ENCODE peak calls at places on chromosome 1, in ten cellular contexts. K is NCI-H2081, N is amniotic stem cell, P is GM20000, G is hypothalamus, S is endodermal cell, C is RWPE1, V is naive B cell, Q is lower lobe of right lung, U is fibroblast of villous mesenchyme. D is an unnamed sample.

GRCh38 chr1:216310776-216311175 is 112.5 kb downstream of the USH2A start:
- DNase-seq in K (peak), N (no peak), P (peak), G (no peak), S (peak), C (peak), V (no peak), Q (no peak), U (peak), D (peak)

GRCh38 chr1:103025858-103026409 is 82.4 kb downstream of the COL11A1 start:
- DNase-seq in K (no peak), N (no peak), P (no peak), G (no peak), S (no peak), C (no peak), V (no peak), Q (no peak), U (no peak), D (peak)

GRCh38 chr1:198699167-198700015 is 60.6 kb downstream of the PTPRC start:
- DNase-seq in K (peak), N (no peak), P (peak), G (no peak), S (peak), C (peak), V (no peak), Q (peak), U (peak), D (peak)

GRCh38 chr1:109789771-109790170 is 26.0 kb upstream of the EPS8L3 start:
- DNase-seq in K (no peak), N (no peak), P (no peak), G (no peak), S (no peak), C (no peak), V (no peak), Q (peak), U (no peak), D (no peak)

GRCh38 chr1:208500379-208500778 is 256.2 kb upstream of the PLXNA2 start:
- DNase-seq in K (no peak), N (no peak), P (no peak), G (no peak), S (no peak), C (no peak), V (no peak), Q (no peak), U (no peak), D (no peak)

GRCh38 chr1:66834926-66835325 is 33.9 kb upstream of the INSL5 start:
- DNase-seq in K (no peak), N (no peak), P (no peak), G (no peak), S (no peak), C (peak), V (no peak), Q (no peak), U (no peak), D (no peak)

GRCh38 chr1:180360333-180361075 is 130.4 kb downstream of the LHX4 start:
- DNase-seq in K (no peak), N (peak), P (no peak), G (no peak), S (no peak), C (peak), V (no peak), Q (no peak), U (peak), D (no peak)

GRCh38 chr1:13628218-13628617 is 44.6 kb downstream of the PDPN start:
- DNase-seq in K (no peak), N (no peak), P (no peak), G (no peak), S (no peak), C (no peak), V (no peak), Q (no peak), U (peak), D (no peak)

GRCh38 chr1:23273450-23274133 is 56.3 kb upstream of the HTR1D start:
- DNase-seq in K (no peak), N (peak), P (no peak), G (no peak), S (no peak), C (peak), V (no peak), Q (no peak), U (peak), D (no peak)

GRCh38 chr1:179816196-179816960 is 61.2 kb downstream of the TOR1AIP2 start:
- DNase-seq in K (no peak), N (no peak), P (no peak), G (no peak), S (no peak), C (no peak), V (no peak), Q (no peak), U (no peak), D (peak)

GRCh38 chr1:152110860-152111514 is 4.3 kb downstream of the TCHH start:
- DNase-seq in K (no peak), N (no peak), P (no peak), G (no peak), S (peak), C (peak), V (no peak), Q (peak), U (peak), D (peak)

GRCh38 chr1:37131281-37131680 is 97.0 kb upstream of the GRIK3 start:
- DNase-seq in K (no peak), N (no peak), P (no peak), G (no peak), S (no peak), C (no peak), V (no peak), Q (no peak), U (no peak), D (no peak)

GRCh38 chr1:229158317-229159294 is 112.3 kb upstream of the RAB4A start:
- DNase-seq in K (no peak), N (no peak), P (no peak), G (no peak), S (no peak), C (no peak), V (no peak), Q (peak), U (no peak), D (no peak)

GRCh38 chr1:150268342-150268705 is 492 bp downstream of the APH1A start:
- DNase-seq in K (no peak), N (no peak), P (no peak), G (no peak), S (no peak), C (peak), V (peak), Q (peak), U (peak), D (no peak)

GRCh38 chr1:14061204-14061603 is 361.2 kb downstream of the PRDM2 start:
- DNase-seq in K (no peak), N (no peak), P (no peak), G (no peak), S (no peak), C (no peak), V (no peak), Q (no peak), U (no peak), D (no peak)

GRCh38 chr1:32619701-32620485 is 30.5 kb downstream of the ZBTB8OS start:
- DNase-seq in K (no peak), N (no peak), P (peak), G (no peak), S (no peak), C (no peak), V (no peak), Q (no peak), U (peak), D (no peak)

GRCh38 chr1:233520510-233521191 is 93.3 kb upstream of the KCNK1 start:
- DNase-seq in K (no peak), N (no peak), P (no peak), G (no peak), S (no peak), C (peak), V (no peak), Q (no peak), U (no peak), D (no peak)

GRCh38 chr1:169105087-169105433 is 1.4 kb upstream of the ATP1B1 start:
- DNase-seq in K (no peak), N (no peak), P (no peak), G (no peak), S (no peak), C (no peak), V (no peak), Q (no peak), U (no peak), D (no peak)

GRCh38 chr1:153552335-153552734 is 3.3 kb upstream of the S100A3 start:
- DNase-seq in K (no peak), N (no peak), P (no peak), G (no peak), S (peak), C (no peak), V (no peak), Q (peak), U (no peak), D (peak)

GRCh38 chr1:178579562-178579961 is 66.7 kb downstream of the TEX35 start:
- DNase-seq in K (no peak), N (no peak), P (no peak), G (no peak), S (no peak), C (no peak), V (peak), Q (no peak), U (no peak), D (no peak)

GRCh38 chr1:21764615-21765423 is 18.1 kb downstream of the USP48 start:
- DNase-seq in K (no peak), N (peak), P (no peak), G (no peak), S (peak), C (peak), V (no peak), Q (no peak), U (peak), D (peak)

GRCh38 chr1:185352067-185352466 is 35.0 kb upstream of the IVNS1ABP start:
- DNase-seq in K (peak), N (no peak), P (no peak), G (no peak), S (no peak), C (peak), V (no peak), Q (no peak), U (no peak), D (no peak)

GRCh38 chr1:20481643-20482498 is 4.1 kb downstream of the CAMK2N1 start:
- DNase-seq in K (no peak), N (no peak), P (no peak), G (no peak), S (no peak), C (no peak), V (no peak), Q (no peak), U (no peak), D (no peak)

GRCh38 chr1:66214901-66215300 is 319.1 kb upstream of the SGIP1 start:
- DNase-seq in K (no peak), N (no peak), P (peak), G (no peak), S (no peak), C (no peak), V (no peak), Q (no peak), U (peak), D (no peak)

GRCh38 chr1:98355656-98356384 is 305.7 kb upstream of the SNX7 start:
- DNase-seq in K (no peak), N (no peak), P (no peak), G (no peak), S (no peak), C (peak), V (no peak), Q (no peak), U (no peak), D (no peak)

GRCh38 chr1:111351700-111352099 is 61.0 kb downstream of the CHIA start:
- DNase-seq in K (no peak), N (no peak), P (no peak), G (no peak), S (no peak), C (no peak), V (no peak), Q (no peak), U (no peak), D (no peak)

GRCh38 chr1:183191833-183192232 is 5.8 kb downstream of the LAMC2 start:
- DNase-seq in K (no peak), N (peak), P (no peak), G (no peak), S (no peak), C (peak), V (no peak), Q (no peak), U (peak), D (no peak)

GRCh38 chr1:30405081-30405480 is 318.3 kb downstream of the MATN1 start:
- DNase-seq in K (no peak), N (no peak), P (no peak), G (no peak), S (peak), C (no peak), V (no peak), Q (no peak), U (no peak), D (no peak)

GRCh38 chr1:29686012-29686930 is 449.9 kb downstream of the PTPRU start:
- DNase-seq in K (no peak), N (no peak), P (no peak), G (no peak), S (peak), C (peak), V (no peak), Q (no peak), U (no peak), D (no peak)

GRCh38 chr1:88979054-88979748 is 13.2 kb downstream of the KYAT3 start:
- DNase-seq in K (no peak), N (no peak), P (no peak), G (no peak), S (no peak), C (no peak), V (no peak), Q (no peak), U (peak), D (no peak)

D was measured in GM23338.